ENCODE peak calls at places on chromosome 18, in ten cellular contexts. J, B, W, E, Q, R, P, K, C and N are unnamed samples.

GRCh38 chr18:54926593-54927297 is 32.5 kb downstream of the CCDC68 start:
- DNase-seq in P (no peak), W (no peak), K (no peak), B (no peak), J (no peak), C (no peak), E (no peak), Q (peak), R (no peak), N (no peak)

GRCh38 chr18:48318481-48318880 is 90.7 kb downstream of the ZBTB7C start:
- DNase-seq in W (no peak), K (no peak), J (no peak), Q (no peak), E (no peak), R (no peak), P (no peak), B (no peak), C (no peak), N (no peak)

GRCh38 chr18:4589056-4589800 is 134.1 kb upstream of the DLGAP1 start:
- DNase-seq in C (no peak), P (no peak), J (no peak), W (no peak), B (no peak), K (no peak), E (no peak), Q (no peak), R (no peak), N (no peak)

GRCh38 chr18:8776013-8776515 is 70.7 kb downstream of the MTCL1 start:
- DNase-seq in K (no peak), B (no peak), Q (no peak), W (no peak), P (no peak), J (no peak), E (no peak), C (no peak), R (peak), N (no peak)

GRCh38 chr18:79857082-79857661 is 59.4 kb downstream of the KCNG2 start:
- DNase-seq in R (no peak), E (no peak), J (no peak), W (no peak), B (no peak), C (peak), Q (peak), K (no peak), P (no peak), N (no peak)

GRCh38 chr18:56083097-56083865 is 495.3 kb upstream of the TCF4 start:
- DNase-seq in E (no peak), R (no peak), C (no peak), W (no peak), P (no peak), J (peak), B (peak), K (no peak), Q (no peak), N (no peak)

GRCh38 chr18:79642626-79643025 is 37.0 kb upstream of the CTDP1 start:
- DNase-seq in P (no peak), B (no peak), C (no peak), J (no peak), R (no peak), E (no peak), W (no peak), Q (peak), K (no peak), N (no peak)

GRCh38 chr18:30957086-30957485 is 85.5 kb downstream of the DSC3 start:
- DNase-seq in Q (peak), K (no peak), J (no peak), E (no peak), W (no peak), R (no peak), C (no peak), B (no peak), P (no peak), N (no peak)

GRCh38 chr18:52907942-52908341 is 567.9 kb downstream of the DCC start:
- DNase-seq in R (no peak), K (no peak), P (no peak), Q (no peak), C (no peak), W (no peak), J (no peak), E (no peak), B (no peak), N (no peak)

GRCh38 chr18:22912835-22913234 is 20.3 kb upstream of the RBBP8 start:
- DNase-seq in R (no peak), K (no peak), W (no peak), B (no peak), E (no peak), C (no peak), P (no peak), J (no peak), Q (peak), N (no peak)

GRCh38 chr18:65990944-65991708 is 240.3 kb downstream of the CDH7 start:
- DNase-seq in C (no peak), W (no peak), E (no peak), R (no peak), J (no peak), Q (no peak), K (no peak), P (no peak), B (no peak), N (no peak)

GRCh38 chr18:51867767-51868166 is 472.2 kb upstream of the DCC start:
- DNase-seq in C (no peak), R (no peak), Q (peak), W (peak), J (no peak), K (no peak), E (no peak), P (no peak), B (no peak), N (no peak)

GRCh38 chr18:5463390-5463789 is 80.4 kb downstream of the EPB41L3 start:
- DNase-seq in C (no peak), J (peak), E (no peak), R (peak), Q (no peak), K (no peak), B (peak), P (no peak), W (no peak), N (peak)

GRCh38 chr18:47050468-47050867 is 15.0 kb upstream of the ELOA2 start:
- DNase-seq in W (peak), R (no peak), C (peak), B (no peak), E (no peak), J (no peak), Q (peak), P (no peak), K (peak), N (no peak)

GRCh38 chr18:40417501-40417900 is 1537.5 kb upstream of the PIK3C3 start:
- DNase-seq in Q (no peak), J (no peak), W (no peak), K (no peak), R (no peak), E (no peak), P (no peak), B (no peak), C (no peak), N (no peak)

GRCh38 chr18:79964330-79965118 is at the start of gene HSBP1L1:
- DNase-seq in Q (peak), E (no peak), P (peak), J (peak), B (peak), R (no peak), C (no peak), K (peak), W (peak), N (peak)

GRCh38 chr18:8301427-8302172 is 307.6 kb upstream of the RAB12 start:
- DNase-seq in P (no peak), J (no peak), K (no peak), C (no peak), Q (no peak), B (no peak), W (no peak), E (no peak), R (no peak), N (no peak)

GRCh38 chr18:23578891-23579653 is 7.2 kb downstream of the NPC1 start:
- DNase-seq in B (no peak), P (no peak), W (no peak), K (no peak), J (no peak), R (no peak), Q (no peak), E (no peak), C (no peak), N (no peak)

GRCh38 chr18:41324934-41325333 is 630.1 kb upstream of the PIK3C3 start:
- DNase-seq in W (no peak), E (no peak), K (no peak), B (no peak), J (no peak), Q (peak), P (no peak), R (no peak), C (no peak), N (no peak)

GRCh38 chr18:55506074-55506473 is 81.9 kb downstream of the TCF4 start:
- DNase-seq in E (no peak), R (no peak), B (no peak), P (no peak), Q (no peak), J (no peak), C (no peak), K (no peak), W (no peak), N (no peak)

GRCh38 chr18:74289946-74290478 is 1.8 kb downstream of the CYB5A start:
- DNase-seq in C (no peak), W (no peak), E (no peak), K (no peak), J (no peak), B (no peak), P (no peak), R (no peak), Q (no peak), N (no peak)

GRCh38 chr18:3461704-3462103 is 11.7 kb downstream of the TGIF1 start:
- DNase-seq in E (no peak), R (no peak), Q (no peak), P (no peak), J (no peak), K (no peak), W (no peak), B (no peak), C (no peak), N (no peak)

GRCh38 chr18:48007955-48008701 is 77.7 kb upstream of the SMAD2 start:
- DNase-seq in R (no peak), W (peak), C (no peak), K (peak), Q (peak), B (peak), P (peak), J (peak), E (no peak), N (no peak)

GRCh38 chr18:37364237-37364636 is 201.4 kb downstream of the CELF4 start:
- DNase-seq in K (no peak), E (no peak), B (peak), J (peak), R (peak), C (no peak), Q (no peak), P (no peak), W (no peak), N (no peak)

GRCh38 chr18:10559566-10560456 is 34.0 kb downstream of the NAPG start:
- DNase-seq in J (peak), Q (no peak), B (peak), W (peak), E (peak), K (peak), P (no peak), R (no peak), C (no peak), N (no peak)

GRCh38 chr18:73235921-73236320 is 368.1 kb upstream of the NETO1 start:
- DNase-seq in C (no peak), J (no peak), K (no peak), W (no peak), R (no peak), B (no peak), P (no peak), Q (peak), E (no peak), N (no peak)

GRCh38 chr18:42929857-42930256 is 185.6 kb downstream of the RIT2 start:
- DNase-seq in C (no peak), E (no peak), W (no peak), P (no peak), B (no peak), Q (peak), R (no peak), J (no peak), K (no peak), N (no peak)

GRCh38 chr18:31451625-31452024 is 4.1 kb downstream of the DSG3 start:
- DNase-seq in R (no peak), E (no peak), Q (peak), W (no peak), K (no peak), J (no peak), C (no peak), P (no peak), B (no peak), N (no peak)

DNA sequence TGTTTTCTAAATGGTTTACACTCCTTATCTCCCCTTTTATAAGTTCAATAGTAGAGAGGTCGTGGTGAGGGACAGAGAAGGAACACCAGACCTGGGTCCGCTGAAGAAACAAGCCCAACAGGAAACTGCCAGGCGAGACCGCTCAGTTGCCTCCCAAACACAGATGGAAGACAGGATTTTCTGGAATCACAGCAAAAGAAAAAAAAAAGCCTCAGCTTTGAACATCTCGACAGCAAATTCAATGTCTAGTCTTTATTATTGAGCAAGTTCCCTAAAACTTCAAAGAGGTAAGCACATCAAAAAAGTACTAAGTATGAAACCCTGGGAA is 33.5 kb upstream of the GNAL start:
- DNase-seq in K (no peak), B (no peak), J (no peak), W (no peak), Q (no peak), R (no peak), E (no peak), C (no peak), P (no peak), N (no peak)
- TF ChIP-seq CTCF in K (no peak), B (no peak), J (peak), W (no peak), Q (no peak), R (no peak), E (no peak), C (peak), P (no peak), N (peak)

GRCh38 chr18:75607701-75608100 is 180.2 kb upstream of the SMIM21 start:
- DNase-seq in Q (no peak), C (no peak), J (no peak), B (no peak), W (no peak), R (no peak), E (no peak), K (no peak), P (no peak), N (no peak)
- TF ChIP-seq CTCF in Q (no peak), C (no peak), J (no peak), B (no peak), W (no peak), R (no peak), E (no peak), K (no peak), P (no peak), N (no peak)

DNA sequence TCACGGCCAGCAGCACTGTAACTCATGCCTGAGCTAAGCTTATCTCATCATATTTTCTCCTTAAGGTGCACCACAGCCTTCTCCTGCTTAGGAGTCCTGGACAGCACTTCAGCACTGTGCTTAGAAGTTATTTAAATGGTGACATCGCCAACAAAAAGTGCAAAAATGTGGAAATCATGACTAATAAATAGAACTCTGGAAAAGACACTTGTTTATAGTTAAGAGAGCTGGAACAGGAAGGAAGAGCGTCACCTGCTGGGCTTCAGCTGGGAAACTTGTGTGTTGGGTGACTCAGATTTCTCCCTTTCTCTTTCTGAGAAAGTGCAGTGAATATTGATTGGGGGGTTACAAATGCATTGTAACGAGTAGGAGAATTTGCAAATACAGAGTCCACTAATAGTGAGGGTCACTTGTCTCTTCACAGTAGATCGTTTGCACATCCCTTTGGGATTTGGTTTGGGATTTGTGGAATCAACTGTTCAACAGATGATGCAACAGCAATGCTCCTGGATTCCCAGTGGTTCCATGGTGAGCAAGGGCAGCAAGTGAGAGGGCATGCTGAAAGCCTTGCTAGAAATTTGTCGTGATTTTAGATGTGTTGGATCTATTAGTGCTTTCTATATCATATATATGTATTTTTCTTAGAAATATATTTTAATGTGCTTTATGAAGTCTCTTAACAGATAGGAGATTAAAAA is 84.2 kb downstream of the DOK6 start:
- DNase-seq in C (no peak), K (no peak), R (no peak), Q (no peak), P (no peak), J (no peak), E (no peak), W (no peak), B (no peak), N (no peak)
- TF ChIP-seq CTCF in C (no peak), K (peak), R (no peak), Q (peak), P (no peak), J (no peak), E (no peak), W (no peak), B (no peak), N (no peak)

DNA sequence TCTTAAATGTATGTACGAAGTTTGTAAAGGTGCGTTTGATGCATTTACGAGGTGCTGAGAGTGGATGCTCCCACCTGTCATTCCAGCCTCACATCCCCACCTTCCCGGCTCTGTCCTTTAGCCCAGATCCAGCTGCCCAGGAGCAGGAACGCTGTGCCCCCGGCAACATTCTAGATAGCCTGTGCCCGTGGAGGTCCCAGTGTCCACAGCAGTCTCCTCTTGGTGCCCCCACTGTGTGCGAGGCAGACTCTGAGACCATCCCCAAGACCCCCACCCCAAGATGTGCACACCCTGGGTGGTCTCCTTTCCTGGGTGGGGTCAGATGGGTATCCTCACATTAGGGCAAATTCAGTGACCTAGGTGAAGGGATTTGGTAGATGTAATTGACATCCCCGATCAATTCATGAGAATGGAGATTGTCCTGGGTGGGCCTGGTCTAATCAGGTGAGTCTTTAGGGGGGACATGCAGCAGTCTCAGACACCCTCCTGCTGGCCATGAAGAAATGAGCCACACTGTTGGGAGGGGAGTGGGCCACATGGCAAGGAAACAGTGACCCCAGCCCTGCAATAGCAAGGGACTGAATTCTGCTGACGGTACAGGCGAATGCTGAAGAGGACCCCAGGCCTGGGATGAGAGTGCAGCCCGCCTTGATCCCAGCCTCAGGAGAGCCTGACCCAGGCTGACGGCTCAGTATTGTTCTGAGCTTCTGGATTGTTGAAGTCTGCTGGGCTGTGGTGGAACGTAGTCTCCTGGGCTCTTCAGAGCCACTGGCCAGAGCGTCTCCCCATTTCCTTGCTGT is 203.3 kb downstream of the FAM210A start:
- DNase-seq in Q (no peak), R (no peak), J (no peak), B (no peak), K (no peak), P (no peak), W (no peak), C (no peak), E (no peak), N (no peak)
- TF ChIP-seq CTCF in Q (no peak), R (no peak), J (no peak), B (no peak), K (no peak), P (no peak), W (no peak), C (no peak), E (no peak), N (no peak)

GRCh38 chr18:50573679-50574078 is 13.8 kb downstream of the MAPK4 start:
- DNase-seq in W (no peak), K (no peak), C (no peak), B (no peak), Q (no peak), J (no peak), P (no peak), R (no peak), E (no peak), N (no peak)
- TF ChIP-seq CTCF in W (peak), K (peak), C (no peak), B (peak), Q (peak), J (peak), P (no peak), R (no peak), E (peak), N (no peak)

DNA sequence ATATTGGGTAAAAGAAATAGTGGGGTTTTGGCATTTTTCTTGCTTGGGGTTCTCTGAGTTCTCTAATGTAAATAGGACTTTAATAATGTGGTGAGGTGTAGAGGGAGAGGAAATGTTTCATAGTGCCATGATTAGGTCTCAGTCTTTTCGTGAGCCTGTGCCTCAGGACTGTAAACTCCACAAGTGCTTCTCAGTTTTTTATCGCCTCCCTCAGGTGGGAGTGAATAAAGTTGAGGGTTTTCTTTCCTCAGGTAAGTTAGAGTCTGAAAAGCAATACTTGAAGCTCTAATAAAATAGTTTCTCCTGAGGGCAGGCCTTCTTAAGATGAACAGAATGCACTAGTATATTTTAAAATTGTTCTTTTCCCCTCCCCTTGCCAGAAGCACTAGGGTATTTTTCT is 243.1 kb upstream of the SETBP1 start:
- DNase-seq in P (no peak), J (no peak), Q (no peak), C (no peak), W (no peak), K (no peak), R (no peak), E (no peak), B (no peak), N (no peak)
- TF ChIP-seq CTCF in P (no peak), J (no peak), Q (no peak), C (no peak), W (no peak), K (no peak), R (no peak), E (no peak), B (no peak), N (no peak)